ENCODE peak calls at places on chromosome 15, in nine cellular contexts. One of them, this sample, is unnamed.

GRCh38 chr15:57654136-57654845 is 52.2 kb upstream of the POLR2M start:
- DNase-seq in dorsolateral prefrontal cortex: no peak
- DNase-seq in IMR-90: peak; percentile 27
- DNase-seq in breast epithelium: no peak
- DNase-seq in adipocyte: peak; percentile 88
- DNase-seq in WERI-Rb-1: no peak
- DNase-seq in HepG2: no peak
- DNase-seq in body of pancreas: no peak
- DNase-seq in aorta: no peak
- DNase-seq in this sample: no peak

GRCh38 chr15:74264081-74264501 is 28.0 kb downstream of the CCDC33 start:
- DNase-seq in dorsolateral prefrontal cortex: peak; percentile 73
- DNase-seq in IMR-90: no peak
- DNase-seq in breast epithelium: no peak
- DNase-seq in adipocyte: no peak
- DNase-seq in WERI-Rb-1: no peak
- DNase-seq in HepG2: no peak
- DNase-seq in body of pancreas: no peak
- DNase-seq in aorta: no peak
- DNase-seq in this sample: no peak

GRCh38 chr15:91186892-91187644 is 87.0 kb downstream of the SV2B start:
- DNase-seq in dorsolateral prefrontal cortex: no peak
- DNase-seq in IMR-90: peak; percentile 26
- DNase-seq in breast epithelium: no peak
- DNase-seq in adipocyte: peak; percentile 14
- DNase-seq in WERI-Rb-1: no peak
- DNase-seq in HepG2: peak; percentile 13
- DNase-seq in body of pancreas: peak; percentile 28
- DNase-seq in aorta: no peak
- DNase-seq in this sample: no peak

GRCh38 chr15:57550640-57551039 is 41.1 kb upstream of the MYZAP start:
- DNase-seq in dorsolateral prefrontal cortex: peak; percentile 50
- DNase-seq in IMR-90: no peak
- DNase-seq in breast epithelium: peak; percentile 84
- DNase-seq in adipocyte: no peak
- DNase-seq in WERI-Rb-1: no peak
- DNase-seq in HepG2: no peak
- DNase-seq in body of pancreas: peak; percentile 91
- DNase-seq in aorta: no peak
- DNase-seq in this sample: no peak

GRCh38 chr15:96406701-96407100 is 76.2 kb downstream of the NR2F2 start:
- DNase-seq in dorsolateral prefrontal cortex: no peak
- DNase-seq in IMR-90: no peak
- DNase-seq in breast epithelium: no peak
- DNase-seq in adipocyte: no peak
- DNase-seq in WERI-Rb-1: no peak
- DNase-seq in HepG2: no peak
- DNase-seq in body of pancreas: no peak
- DNase-seq in aorta: no peak
- DNase-seq in this sample: no peak

GRCh38 chr15:81914333-81914732 is 131.5 kb downstream of the MEX3B start:
- DNase-seq in dorsolateral prefrontal cortex: no peak
- DNase-seq in IMR-90: no peak
- DNase-seq in breast epithelium: no peak
- DNase-seq in adipocyte: no peak
- DNase-seq in WERI-Rb-1: no peak
- DNase-seq in HepG2: no peak
- DNase-seq in body of pancreas: no peak
- DNase-seq in aorta: no peak
- DNase-seq in this sample: no peak

GRCh38 chr15:98000249-98001203 is 40.0 kb downstream of the ARRDC4 start:
- DNase-seq in dorsolateral prefrontal cortex: no peak
- DNase-seq in IMR-90: no peak
- DNase-seq in breast epithelium: no peak
- DNase-seq in adipocyte: no peak
- DNase-seq in WERI-Rb-1: no peak
- DNase-seq in HepG2: no peak
- DNase-seq in body of pancreas: no peak
- DNase-seq in aorta: no peak
- DNase-seq in this sample: peak; percentile 40

GRCh38 chr15:59830873-59831272 is 141.8 kb upstream of the BNIP2 start:
- DNase-seq in dorsolateral prefrontal cortex: no peak
- DNase-seq in IMR-90: no peak
- DNase-seq in breast epithelium: no peak
- DNase-seq in adipocyte: no peak
- DNase-seq in WERI-Rb-1: no peak
- DNase-seq in HepG2: no peak
- DNase-seq in body of pancreas: no peak
- DNase-seq in aorta: no peak
- DNase-seq in this sample: no peak

GRCh38 chr15:99305761-99306505 is 54.7 kb downstream of the LRRC28 start:
- DNase-seq in dorsolateral prefrontal cortex: no peak
- DNase-seq in IMR-90: peak; percentile 87
- DNase-seq in breast epithelium: peak; percentile 60
- DNase-seq in adipocyte: peak; percentile 93
- DNase-seq in WERI-Rb-1: peak; percentile 64
- DNase-seq in HepG2: peak; percentile 82
- DNase-seq in body of pancreas: peak; percentile 50
- DNase-seq in aorta: peak; percentile 87
- DNase-seq in this sample: no peak

GRCh38 chr15:52137432-52138357 is 25.1 kb upstream of the BCL2L10 start:
- DNase-seq in dorsolateral prefrontal cortex: no peak
- DNase-seq in IMR-90: no peak
- DNase-seq in breast epithelium: no peak
- DNase-seq in adipocyte: no peak
- DNase-seq in WERI-Rb-1: no peak
- DNase-seq in HepG2: peak; percentile 81
- DNase-seq in body of pancreas: peak; percentile 69
- DNase-seq in aorta: no peak
- DNase-seq in this sample: no peak

GRCh38 chr15:92596623-92597022 is 59.0 kb downstream of the FAM174B start:
- DNase-seq in dorsolateral prefrontal cortex: no peak
- DNase-seq in IMR-90: no peak
- DNase-seq in breast epithelium: peak; percentile 27
- DNase-seq in adipocyte: no peak
- DNase-seq in WERI-Rb-1: no peak
- DNase-seq in HepG2: no peak
- DNase-seq in body of pancreas: peak; percentile 5
- DNase-seq in aorta: no peak
- DNase-seq in this sample: no peak

GRCh38 chr15:98599911-98600685 is 48.2 kb upstream of the IGF1R start:
- DNase-seq in dorsolateral prefrontal cortex: no peak
- DNase-seq in IMR-90: peak; percentile 71
- DNase-seq in breast epithelium: no peak
- DNase-seq in adipocyte: peak; percentile 46
- DNase-seq in WERI-Rb-1: no peak
- DNase-seq in HepG2: no peak
- DNase-seq in body of pancreas: peak; percentile 66
- DNase-seq in aorta: no peak
- DNase-seq in this sample: no peak

GRCh38 chr15:42108189-42108588 is 13.8 kb upstream of the PLA2G4D start:
- DNase-seq in dorsolateral prefrontal cortex: no peak
- DNase-seq in IMR-90: no peak
- DNase-seq in breast epithelium: no peak
- DNase-seq in adipocyte: no peak
- DNase-seq in WERI-Rb-1: no peak
- DNase-seq in HepG2: no peak
- DNase-seq in body of pancreas: no peak
- DNase-seq in aorta: no peak
- DNase-seq in this sample: no peak

GRCh38 chr15:42110367-42110766 is 16.0 kb upstream of the PLA2G4D start:
- DNase-seq in dorsolateral prefrontal cortex: no peak
- DNase-seq in IMR-90: no peak
- DNase-seq in breast epithelium: no peak
- DNase-seq in adipocyte: no peak
- DNase-seq in WERI-Rb-1: no peak
- DNase-seq in HepG2: no peak
- DNase-seq in body of pancreas: no peak
- DNase-seq in aorta: no peak
- DNase-seq in this sample: no peak

GRCh38 chr15:42108808-42109207 is 14.4 kb upstream of the PLA2G4D start:
- DNase-seq in dorsolateral prefrontal cortex: no peak
- DNase-seq in IMR-90: no peak
- DNase-seq in breast epithelium: no peak
- DNase-seq in adipocyte: no peak
- DNase-seq in WERI-Rb-1: no peak
- DNase-seq in HepG2: no peak
- DNase-seq in body of pancreas: no peak
- DNase-seq in aorta: no peak
- DNase-seq in this sample: no peak

GRCh38 chr15:42107483-42107882 is 13.1 kb upstream of the PLA2G4D start:
- DNase-seq in dorsolateral prefrontal cortex: no peak
- DNase-seq in IMR-90: no peak
- DNase-seq in breast epithelium: no peak
- DNase-seq in adipocyte: no peak
- DNase-seq in WERI-Rb-1: no peak
- DNase-seq in HepG2: no peak
- DNase-seq in body of pancreas: no peak
- DNase-seq in aorta: no peak
- DNase-seq in this sample: no peak

GRCh38 chr15:42111924-42112323 is 17.6 kb upstream of the PLA2G4D start:
- DNase-seq in dorsolateral prefrontal cortex: no peak
- DNase-seq in IMR-90: no peak
- DNase-seq in breast epithelium: no peak
- DNase-seq in adipocyte: no peak
- DNase-seq in WERI-Rb-1: no peak
- DNase-seq in HepG2: no peak
- DNase-seq in body of pancreas: no peak
- DNase-seq in aorta: no peak
- DNase-seq in this sample: no peak
- H3K27me3 ChIP-seq in dorsolateral prefrontal cortex: no peaks in the 10 kb centered on the region
- H3K27me3 ChIP-seq in IMR-90: peaks cover 32% of the 10 kb centered on the region
- H3K27me3 ChIP-seq in breast epithelium: no peaks in the 10 kb centered on the region
- H3K27me3 ChIP-seq in adipocyte: peaks cover 45% of the 10 kb centered on the region
- H3K27me3 ChIP-seq in WERI-Rb-1: no peaks in the 10 kb centered on the region
- H3K27me3 ChIP-seq in HepG2: no peaks in the 10 kb centered on the region
- H3K27me3 ChIP-seq in body of pancreas: no peaks in the 10 kb centered on the region
- H3K27me3 ChIP-seq in aorta: no peaks in the 10 kb centered on the region
- H3K27me3 ChIP-seq in this sample: no peaks in the 10 kb centered on the region

GRCh38 chr15:29105151-29105785 is 164.4 kb downstream of the NSMCE3 start:
- DNase-seq in dorsolateral prefrontal cortex: no peak
- DNase-seq in IMR-90: no peak
- DNase-seq in breast epithelium: no peak
- DNase-seq in adipocyte: no peak
- DNase-seq in WERI-Rb-1: no peak
- DNase-seq in HepG2: no peak
- DNase-seq in body of pancreas: no peak
- DNase-seq in aorta: no peak
- DNase-seq in this sample: no peak

GRCh38 chr15:29102911-29103824 is 166.5 kb downstream of the NSMCE3 start:
- DNase-seq in dorsolateral prefrontal cortex: no peak
- DNase-seq in IMR-90: no peak
- DNase-seq in breast epithelium: no peak
- DNase-seq in adipocyte: no peak
- DNase-seq in WERI-Rb-1: no peak
- DNase-seq in HepG2: no peak
- DNase-seq in body of pancreas: no peak
- DNase-seq in aorta: no peak
- DNase-seq in this sample: no peak

GRCh38 chr15:29106116-29106515 is 163.5 kb downstream of the NSMCE3 start:
- DNase-seq in dorsolateral prefrontal cortex: no peak
- DNase-seq in IMR-90: no peak
- DNase-seq in breast epithelium: no peak
- DNase-seq in adipocyte: no peak
- DNase-seq in WERI-Rb-1: no peak
- DNase-seq in HepG2: no peak
- DNase-seq in body of pancreas: no peak
- DNase-seq in aorta: no peak
- DNase-seq in this sample: no peak

GRCh38 chr15:29104566-29104880 is 165.1 kb downstream of the NSMCE3 start:
- DNase-seq in dorsolateral prefrontal cortex: no peak
- DNase-seq in IMR-90: no peak
- DNase-seq in breast epithelium: no peak
- DNase-seq in adipocyte: no peak
- DNase-seq in WERI-Rb-1: no peak
- DNase-seq in HepG2: no peak
- DNase-seq in body of pancreas: no peak
- DNase-seq in aorta: no peak
- DNase-seq in this sample: no peak

GRCh38 chr15:29103825-29104565 is 165.6 kb downstream of the NSMCE3 start:
- DNase-seq in dorsolateral prefrontal cortex: peak; percentile 81
- DNase-seq in IMR-90: peak; percentile 68
- DNase-seq in breast epithelium: no peak
- DNase-seq in adipocyte: peak; percentile 90
- DNase-seq in WERI-Rb-1: peak; percentile 93
- DNase-seq in HepG2: no peak
- DNase-seq in body of pancreas: peak; percentile 57
- DNase-seq in aorta: peak; percentile 81
- DNase-seq in this sample: no peak
- H3K4me3 ChIP-seq in dorsolateral prefrontal cortex: peak overlapping the region; percentile 27
- H3K4me3 ChIP-seq in IMR-90: no peak overlapping the region
- H3K4me3 ChIP-seq in breast epithelium: peak overlapping the region; percentile 28
- H3K4me3 ChIP-seq in adipocyte: peak overlapping the region; percentile 66
- H3K4me3 ChIP-seq in WERI-Rb-1: no peak overlapping the region
- H3K4me3 ChIP-seq in HepG2: no peak overlapping the region
- H3K4me3 ChIP-seq in body of pancreas: no peak overlapping the region
- H3K4me3 ChIP-seq in aorta: peak overlapping the region; percentile 16
- H3K4me3 ChIP-seq in this sample: no peak overlapping the region

GRCh38 chr15:89460048-89460447 is 36.3 kb downstream of the RHCG start:
- DNase-seq in dorsolateral prefrontal cortex: no peak
- DNase-seq in IMR-90: no peak
- DNase-seq in breast epithelium: no peak
- DNase-seq in adipocyte: no peak
- DNase-seq in WERI-Rb-1: no peak
- DNase-seq in HepG2: no peak
- DNase-seq in body of pancreas: no peak
- DNase-seq in aorta: no peak
- DNase-seq in this sample: no peak
- H3K27me3 ChIP-seq in dorsolateral prefrontal cortex: no peaks in the 10 kb centered on the region
- H3K27me3 ChIP-seq in IMR-90: peaks cover 12% of the 10 kb centered on the region
- H3K27me3 ChIP-seq in breast epithelium: no peaks in the 10 kb centered on the region
- H3K27me3 ChIP-seq in adipocyte: peaks cover 56% of the 10 kb centered on the region
- H3K27me3 ChIP-seq in WERI-Rb-1: no peaks in the 10 kb centered on the region
- H3K27me3 ChIP-seq in HepG2: no peaks in the 10 kb centered on the region
- H3K27me3 ChIP-seq in body of pancreas: no peaks in the 10 kb centered on the region
- H3K27me3 ChIP-seq in aorta: no peaks in the 10 kb centered on the region
- H3K27me3 ChIP-seq in this sample: no peaks in the 10 kb centered on the region

DNA sequence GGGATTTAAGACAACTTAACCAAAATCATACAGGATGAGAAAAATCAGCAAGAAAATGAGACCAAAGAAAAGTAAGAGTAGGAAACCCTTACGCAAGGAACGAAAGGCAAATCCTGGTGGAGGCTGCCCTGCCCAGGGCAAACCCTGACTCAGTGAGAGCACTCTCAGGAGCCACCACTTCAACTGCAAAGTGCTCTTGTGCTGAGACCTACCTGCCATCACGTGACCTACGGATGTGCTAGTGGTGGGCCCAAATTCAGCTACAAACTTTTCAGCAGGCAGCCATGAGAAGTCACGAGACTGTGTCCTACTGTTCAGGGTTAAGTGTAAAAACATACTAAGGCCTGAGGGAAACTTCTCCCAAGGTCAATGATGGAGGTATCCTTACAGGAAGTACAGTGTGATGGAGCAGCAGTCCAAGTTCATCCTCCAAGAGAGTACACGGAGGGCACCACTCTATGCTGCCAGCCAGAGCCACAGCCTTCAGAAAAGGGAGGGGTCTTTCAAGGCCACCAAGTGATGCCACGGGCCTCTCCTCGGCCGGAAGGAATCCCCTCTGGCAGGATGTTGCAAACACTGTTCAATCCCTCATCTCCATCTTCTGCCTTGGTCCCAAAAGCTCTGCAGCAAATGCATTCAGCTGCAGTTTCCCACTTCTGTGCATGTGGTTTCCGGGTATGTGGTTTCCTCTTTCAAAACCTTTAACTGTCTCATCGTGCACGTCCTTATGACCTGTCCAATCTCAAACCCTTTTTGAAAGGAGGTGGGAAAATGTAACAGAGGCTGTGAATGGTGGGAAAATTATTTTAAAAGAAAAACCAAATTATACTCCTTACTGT is 9.5 kb downstream of the CHSY1 start:
- DNase-seq in dorsolateral prefrontal cortex: no peak
- DNase-seq in IMR-90: peak; percentile 59
- DNase-seq in breast epithelium: no peak
- DNase-seq in adipocyte: peak; percentile 52
- DNase-seq in WERI-Rb-1: no peak
- DNase-seq in HepG2: no peak
- DNase-seq in body of pancreas: no peak
- DNase-seq in aorta: no peak
- DNase-seq in this sample: no peak
- H3K4me3 ChIP-seq in dorsolateral prefrontal cortex: no peak overlapping the region
- H3K4me3 ChIP-seq in IMR-90: no peak overlapping the region
- H3K4me3 ChIP-seq in breast epithelium: no peak overlapping the region
- H3K4me3 ChIP-seq in adipocyte: no peak overlapping the region
- H3K4me3 ChIP-seq in WERI-Rb-1: no peak overlapping the region
- H3K4me3 ChIP-seq in HepG2: no peak overlapping the region
- H3K4me3 ChIP-seq in body of pancreas: no peak overlapping the region
- H3K4me3 ChIP-seq in aorta: no peak overlapping the region
- H3K4me3 ChIP-seq in this sample: no peak overlapping the region